ENCODE peak calls at places on chromosomes 13 and 19, in eight cellular contexts. P is C1 segment of cervical spinal cord; V is progenitor cell of endocrine pancreas; N is GM04504; E is naive thymus-derived CD4-positive, alpha-beta T cell; S is H54; R is NCI-H1092 treated with DMSO at 0.1 percent for 48 hours; K is Right ventricle myocardium superior. X is an unnamed sample.
A peak's percentile ranks its signal among the peaks of the same experiment; 100 is the strongest.

GRCh38 chr13:32153056-32153455 is 121.5 kb downstream of the FRY start:
- DNase-seq in S (no peak), V (no peak), E (no peak), P (no peak), R (no peak), K (no peak), N (peak; percentile 37), X (no peak)

GRCh38 chr19:38597075-38597474 is 20.7 kb downstream of the MAP4K1 start:
- DNase-seq in E (no peak), N (no peak), R (no peak), V (no peak), S (no peak), K (no peak), P (no peak), X (no peak)

GRCh38 chr13:43405457-43405856 is 381.3 kb downstream of the ENOX1 start:
- DNase-seq in R (no peak), S (peak; percentile 5), E (no peak), P (no peak), N (peak; percentile 24), K (no peak), V (no peak), X (no peak)

GRCh38 chr13:26052136-26052736 is 420 bp upstream of the SHISA2 start:
- DNase-seq in E (peak; percentile 12), P (no peak), S (no peak), R (no peak), V (no peak), N (no peak), K (no peak), X (no peak)

GRCh38 chr19:1942934-1943555 is 2.1 kb downstream of the CSNK1G2 start:
- DNase-seq in R (no peak), K (no peak), P (no peak), V (no peak), S (no peak), N (no peak), E (no peak), X (no peak)

GRCh38 chr19:46955114-46955812 is 64.4 kb upstream of the NPAS1 start:
- DNase-seq in P (no peak), R (no peak), S (no peak), N (no peak), V (no peak), K (no peak), E (peak; percentile 57), X (no peak)

GRCh38 chr19:6011794-6012193 is 33.9 kb upstream of the RANBP3 start:
- DNase-seq in R (no peak), P (no peak), K (peak; percentile 13), S (no peak), E (no peak), V (no peak), N (no peak), X (no peak)

GRCh38 chr19:40217921-40218890 is at the start of gene TTC9B:
- DNase-seq in N (no peak), K (no peak), P (no peak), S (no peak), V (no peak), E (peak; percentile 44), R (no peak), X (peak; percentile 84)

GRCh38 chr13:60583196-60583908 is 186.3 kb downstream of the TDRD3 start:
- DNase-seq in R (no peak), E (no peak), V (no peak), P (no peak), N (peak; percentile 78), K (no peak), S (no peak), X (no peak)

GRCh38 chr19:54682306-54682705 is 19.5 kb downstream of the LILRB4 start:
- DNase-seq in N (no peak), S (no peak), V (no peak), P (no peak), E (no peak), K (no peak), R (no peak), X (no peak)

GRCh38 chr19:5580116-5580515 is 12.4 kb upstream of the TINCR start:
- DNase-seq in K (peak; percentile 12), N (no peak), R (peak; percentile 83), P (no peak), E (no peak), S (no peak), V (no peak), X (no peak)

GRCh38 chr19:10118960-10119359 is 739 bp downstream of the EIF3G start:
- DNase-seq in V (no peak), R (no peak), S (no peak), K (no peak), P (no peak), N (no peak), E (no peak), X (no peak)

GRCh38 chr13:30829145-30829544 is 76.9 kb upstream of the MEDAG start:
- DNase-seq in K (no peak), E (no peak), S (peak; percentile 63), P (no peak), R (no peak), N (no peak), V (no peak), X (no peak)

GRCh38 chr19:6610934-6611370 is 20.0 kb upstream of the CD70 start:
- DNase-seq in K (no peak), V (no peak), R (no peak), S (peak; percentile 47), N (peak; percentile 96), P (no peak), E (no peak), X (no peak)

GRCh38 chr19:3065675-3066357 is 3.5 kb upstream of the TLE5 start:
- DNase-seq in E (no peak), R (peak; percentile 83), K (no peak), P (no peak), V (peak; percentile 42), S (no peak), N (no peak), X (no peak)

GRCh38 chr19:37095859-37096258 is 17.6 kb downstream of the ZNF420 start:
- DNase-seq in V (no peak), R (no peak), E (no peak), K (no peak), S (no peak), P (no peak), N (no peak), X (no peak)

GRCh38 chr13:66513728-66514127 is 716.4 kb downstream of the PCDH9 start:
- DNase-seq in R (no peak), S (no peak), N (no peak), K (no peak), P (no peak), V (no peak), E (no peak), X (no peak)

GRCh38 chr19:2219726-2220125 is 16.4 kb downstream of the PLEKHJ1 start:
- DNase-seq in K (no peak), N (no peak), S (no peak), P (no peak), R (no peak), E (no peak), V (no peak), X (no peak)

GRCh38 chr13:90360785-90361184 is 986.7 kb upstream of the MIR17HG start:
- DNase-seq in N (no peak), P (no peak), E (no peak), R (no peak), S (no peak), V (no peak), K (no peak), X (no peak)

GRCh38 chr19:12757544-12758274 is 6.1 kb downstream of the BEST2 start:
- DNase-seq in K (peak; percentile 81), N (peak; percentile 53), R (peak; percentile 69), V (peak; percentile 72), S (peak; percentile 87), P (peak; percentile 18), E (peak; percentile 46), X (peak; percentile 91)

GRCh38 chr13:102983496-102983895 is 82.7 kb downstream of the SLC10A2 start:
- DNase-seq in P (no peak), N (no peak), K (no peak), E (no peak), S (no peak), R (no peak), V (no peak), X (no peak)

GRCh38 chr13:87676254-87677042 is 5.3 kb downstream of the SLITRK5 start:
- DNase-seq in R (no peak), S (no peak), P (no peak), N (no peak), V (no peak), K (no peak), E (no peak), X (no peak)

GRCh38 chr13:85528578-85529215 is 270.5 kb downstream of the SLITRK6 start:
- DNase-seq in R (no peak), S (no peak), E (no peak), K (no peak), V (no peak), N (peak; percentile 82), P (peak; percentile 37), X (no peak)